ENCODE peak calls at places on chromosomes 7 and 10, in six cellular contexts. F, O, A, Q, Z and H are unnamed samples.
A peak's percentile ranks its signal among the peaks of the same experiment; 100 is the strongest.

GRCh38 chr7:30771859-30772429 is 727 bp downstream of the MINDY4 start:
- DNase-seq in Z (no peak), A (no peak), Q (peak; percentile 83), F (peak; percentile 53), O (peak; percentile 23), H (peak; percentile 22)

GRCh38 chr10:132446661-132447445 is 49.9 kb downstream of the PWWP2B start:
- DNase-seq in Q (peak; percentile 87), O (peak; percentile 63), F (peak; percentile 73), Z (no peak), A (peak; percentile 89), H (peak; percentile 48)

GRCh38 chr7:132169730-132170129 is 406.5 kb downstream of the PLXNA4 start:
- DNase-seq in O (no peak), Q (no peak), Z (no peak), F (no peak), A (no peak), H (no peak)

GRCh38 chr7:26787696-26788095 is 76.7 kb downstream of the SKAP2 start:
- DNase-seq in A (no peak), F (peak; percentile 23), Q (peak; percentile 98), O (no peak), Z (no peak), H (no peak)

GRCh38 chr10:8048281-8049008 is 6.0 kb upstream of the GATA3 start:
- DNase-seq in F (no peak), Z (no peak), Q (no peak), O (no peak), A (no peak), H (no peak)

GRCh38 chr7:17530741-17531417 is 232.4 kb downstream of the AHR start:
- DNase-seq in F (no peak), O (no peak), Z (no peak), A (no peak), Q (peak; percentile 51), H (peak; percentile 73)

GRCh38 chr7:95608344-95609173 is 12.2 kb upstream of the PDK4 start:
- DNase-seq in A (peak; percentile 93), Q (peak; percentile 85), F (peak; percentile 18), Z (peak; percentile 62), O (peak; percentile 71), H (peak; percentile 97)

GRCh38 chr10:124685251-124685650 is 58.9 kb downstream of the FAM53B start:
- DNase-seq in Z (no peak), O (no peak), A (peak; percentile 76), Q (no peak), F (no peak), H (no peak)

GRCh38 chr10:14084875-14085274 is 245.8 kb downstream of the FRMD4A start:
- DNase-seq in A (no peak), O (no peak), Q (no peak), Z (no peak), F (no peak), H (no peak)

GRCh38 chr10:28393956-28394568 is 91.2 kb upstream of the MPP7 start:
- DNase-seq in Q (peak; percentile 62), F (peak; percentile 34), O (peak; percentile 35), Z (peak; percentile 8), A (peak; percentile 68), H (peak; percentile 66)

GRCh38 chr10:12463459-12463838 is 114.1 kb downstream of the CAMK1D start:
- DNase-seq in Z (no peak), F (no peak), Q (no peak), O (no peak), A (no peak), H (no peak)

GRCh38 chr10:96645191-96645721 is 58.4 kb upstream of the TM9SF3 start:
- DNase-seq in Q (no peak), O (no peak), F (no peak), A (no peak), Z (no peak), H (no peak)

GRCh38 chr7:37425504-37425903 is 23.2 kb downstream of the ELMO1 start:
- DNase-seq in Q (no peak), F (no peak), O (no peak), A (no peak), Z (no peak), H (no peak)

GRCh38 chr7:31816810-31817209 is 129.8 kb downstream of the PPP1R17 start:
- DNase-seq in O (no peak), A (no peak), Q (no peak), F (no peak), Z (no peak), H (no peak)

GRCh38 chr7:142657376-142657775 is 91.9 kb upstream of the PRSS1 start:
- DNase-seq in Q (no peak), F (no peak), Z (no peak), O (no peak), A (no peak), H (no peak)

GRCh38 chr10:99828464-99828863 is 46.0 kb downstream of the ABCC2 start:
- DNase-seq in O (no peak), A (no peak), Z (no peak), Q (no peak), F (no peak), H (no peak)

GRCh38 chr7:43636093-43636492 is 53.2 kb downstream of the STK17A start:
- DNase-seq in Q (peak; percentile 18), F (peak; percentile 32), O (no peak), Z (no peak), A (no peak), H (no peak)

GRCh38 chr7:150800576-150801241 is at the start of gene TMEM176A:
- DNase-seq in O (no peak), Q (peak; percentile 67), A (no peak), F (no peak), Z (no peak), H (no peak)

GRCh38 chr10:6871128-6871527 is 291.1 kb upstream of the PRKCQ start:
- DNase-seq in F (no peak), A (no peak), O (no peak), Z (no peak), Q (no peak), H (no peak)

GRCh38 chr10:46516660-46517416 is 39.6 kb downstream of the GPRIN2 start:
- DNase-seq in Q (no peak), F (no peak), O (peak; percentile 93), A (peak; percentile 62), Z (no peak), H (no peak)